ENCODE peak calls at places on chromosomes 12 and 14, in five cellular contexts. One of them, this sample, is unnamed.

GRCh38 chr12:117818400-117818799 is 150.4 kb downstream of the KSR2 start:
- DNase-seq in lung: no peak
- DNase-seq in lower lobe of right lung: no peak
- DNase-seq in AG04450: no peak
- DNase-seq in adrenal gland: no peak
- DNase-seq in this sample: no peak

GRCh38 chr14:94823556-94824341 is 53.8 kb upstream of the GSC start:
- DNase-seq in lower lobe of right lung: no peak
- DNase-seq in adrenal gland: no peak
- DNase-seq in AG04450: no peak
- DNase-seq in lung: no peak
- DNase-seq in this sample: no peak

GRCh38 chr12:131348226-131349010 is 362.5 kb upstream of the SFSWAP start:
- DNase-seq in AG04450: no peak
- DNase-seq in lower lobe of right lung: no peak
- DNase-seq in adrenal gland: no peak
- DNase-seq in lung: no peak
- DNase-seq in this sample: no peak

GRCh38 chr12:20404576-20405346 is 36.4 kb downstream of the PDE3A start:
- DNase-seq in AG04450: no peak
- DNase-seq in lung: no peak
- DNase-seq in lower lobe of right lung: peak
- DNase-seq in adrenal gland: peak
- DNase-seq in this sample: peak

GRCh38 chr12:22981711-22982110 is 356.7 kb downstream of the ETNK1 start:
- DNase-seq in lower lobe of right lung: no peak
- DNase-seq in adrenal gland: no peak
- DNase-seq in lung: no peak
- DNase-seq in AG04450: no peak
- DNase-seq in this sample: peak

GRCh38 chr14:95225251-95225887 is 68.0 kb upstream of the DICER1 start:
- DNase-seq in adrenal gland: no peak
- DNase-seq in lung: no peak
- DNase-seq in lower lobe of right lung: no peak
- DNase-seq in AG04450: no peak
- DNase-seq in this sample: no peak

GRCh38 chr12:98371419-98371818 is 144.0 kb upstream of the TMPO start:
- DNase-seq in adrenal gland: no peak
- DNase-seq in AG04450: no peak
- DNase-seq in lung: no peak
- DNase-seq in lower lobe of right lung: no peak
- DNase-seq in this sample: peak

GRCh38 chr12:6297170-6297569 is 13.3 kb upstream of the PLEKHG6 start:
- DNase-seq in AG04450: no peak
- DNase-seq in lower lobe of right lung: peak
- DNase-seq in lung: no peak
- DNase-seq in adrenal gland: no peak
- DNase-seq in this sample: no peak

GRCh38 chr12:65464930-65465329 is 186.4 kb downstream of the MSRB3 start:
- DNase-seq in lung: no peak
- DNase-seq in adrenal gland: no peak
- DNase-seq in AG04450: peak
- DNase-seq in lower lobe of right lung: no peak
- DNase-seq in this sample: peak

DNA sequence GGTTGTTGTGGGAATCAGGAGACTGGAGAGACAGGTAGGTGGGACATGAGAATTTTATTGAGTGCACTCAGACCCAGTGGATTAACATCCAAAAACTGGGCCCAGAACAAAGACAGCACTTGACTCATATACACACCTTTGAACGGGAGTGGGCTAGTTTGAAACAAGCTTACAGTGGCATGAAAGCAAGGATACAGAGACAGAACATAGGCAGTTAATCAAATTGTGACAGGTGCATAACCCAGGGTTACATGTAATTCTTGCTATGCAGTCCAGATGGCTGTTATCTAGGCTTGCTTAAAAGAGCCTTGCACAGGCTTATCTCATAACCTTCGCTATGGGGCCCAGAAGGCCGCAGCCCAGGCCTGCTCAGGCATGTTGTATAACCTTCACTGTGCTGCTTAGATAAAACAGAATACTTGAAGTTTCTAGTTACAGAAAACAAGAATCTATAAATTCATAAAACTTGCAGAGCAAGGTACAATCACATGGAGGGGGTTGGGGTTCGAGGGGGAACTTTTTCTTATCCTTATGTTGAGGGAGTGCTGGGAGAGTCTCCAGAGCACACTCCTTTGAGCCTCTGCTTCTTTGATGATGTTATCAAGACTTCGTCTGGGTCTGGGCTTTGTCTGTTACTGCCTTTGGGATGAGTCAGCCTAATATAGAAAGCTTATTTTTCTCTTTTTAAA is 81.7 kb downstream of the TNFAIP2 start:
- DNase-seq in adrenal gland: no peak
- DNase-seq in AG04450: no peak
- DNase-seq in lung: no peak
- DNase-seq in lower lobe of right lung: no peak
- DNase-seq in this sample: no peak
- H3K4me3 ChIP-seq in adrenal gland: no peak
- H3K4me3 ChIP-seq in AG04450: no peak
- H3K4me3 ChIP-seq in lung: no peak
- H3K4me3 ChIP-seq in lower lobe of right lung: no peak
- H3K4me3 ChIP-seq in this sample: no peak

DNA sequence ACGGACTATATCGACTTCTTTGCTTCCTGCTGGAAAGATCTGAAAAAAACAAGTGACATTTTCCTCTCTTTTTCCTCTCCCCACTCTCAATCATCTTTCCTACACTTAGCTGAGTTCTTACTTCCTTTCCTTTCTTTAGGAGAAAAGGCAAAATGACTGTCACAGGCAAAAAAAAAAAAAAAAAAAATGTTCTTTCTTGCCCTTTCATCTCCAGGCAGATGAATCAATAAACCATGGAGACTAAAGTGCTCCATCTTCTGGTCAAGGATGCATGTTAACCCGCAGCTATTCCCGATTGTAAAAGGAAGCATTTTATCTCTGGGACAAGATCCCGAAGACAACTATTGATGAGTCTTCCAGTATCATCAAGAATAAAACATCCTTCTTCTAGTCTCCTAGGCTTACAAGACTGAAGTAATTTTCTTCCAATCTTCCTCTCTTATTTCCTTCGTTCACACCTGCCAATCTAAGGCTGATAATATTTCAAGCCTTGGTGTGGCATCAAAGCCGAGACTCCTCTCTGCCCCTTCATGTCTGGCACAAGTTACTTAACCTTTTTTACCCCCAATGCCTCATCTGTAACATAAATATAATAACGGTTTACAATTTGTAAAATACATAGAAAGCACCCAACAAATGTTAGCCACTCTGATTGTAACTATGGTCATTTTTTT is 94.2 kb upstream of the PLEKHG7 start:
- DNase-seq in adrenal gland: no peak
- DNase-seq in lung: no peak
- DNase-seq in lower lobe of right lung: no peak
- DNase-seq in AG04450: no peak
- DNase-seq in this sample: peak
- TF ChIP-seq CTCF in adrenal gland: peak
- TF ChIP-seq CTCF in lung: no peak
- TF ChIP-seq CTCF in lower lobe of right lung: peak
- TF ChIP-seq CTCF in AG04450: peak
- TF ChIP-seq CTCF in this sample: peak

DNA sequence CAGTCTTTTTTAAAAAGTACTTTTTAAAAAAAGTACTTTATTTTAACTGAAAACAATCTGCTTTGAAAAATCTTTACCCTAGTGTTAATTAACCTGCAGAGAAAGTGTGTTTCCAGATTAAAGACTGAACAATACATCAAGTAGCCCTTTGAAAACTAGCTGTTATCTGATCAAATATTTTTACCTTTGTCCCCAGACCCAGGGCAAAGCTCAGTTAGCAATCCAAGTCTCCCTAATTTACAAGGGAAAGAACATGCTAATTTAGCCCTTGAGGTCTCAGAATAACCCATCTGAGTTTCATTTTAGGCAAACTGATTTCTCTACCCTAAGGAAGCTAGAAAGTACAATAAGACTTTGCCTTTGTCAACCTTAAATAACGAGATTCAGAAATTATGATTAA is 91.2 kb downstream of the PPM1H start:
- DNase-seq in lower lobe of right lung: no peak
- DNase-seq in AG04450: no peak
- DNase-seq in lung: no peak
- DNase-seq in adrenal gland: no peak
- DNase-seq in this sample: no peak
- H3K4me3 ChIP-seq in lower lobe of right lung: no peak
- H3K4me3 ChIP-seq in AG04450: no peak
- H3K4me3 ChIP-seq in lung: no peak
- H3K4me3 ChIP-seq in adrenal gland: no peak
- H3K4me3 ChIP-seq in this sample: no peak

GRCh38 chr12:41932470-41932991 is 212.1 kb downstream of the GXYLT1 start:
- DNase-seq in adrenal gland: peak
- DNase-seq in AG04450: no peak
- DNase-seq in lower lobe of right lung: peak
- DNase-seq in lung: peak
- DNase-seq in this sample: peak
- TF ChIP-seq CTCF in adrenal gland: no peak
- TF ChIP-seq CTCF in AG04450: no peak
- TF ChIP-seq CTCF in lower lobe of right lung: peak
- TF ChIP-seq CTCF in lung: no peak
- TF ChIP-seq CTCF in this sample: no peak

DNA sequence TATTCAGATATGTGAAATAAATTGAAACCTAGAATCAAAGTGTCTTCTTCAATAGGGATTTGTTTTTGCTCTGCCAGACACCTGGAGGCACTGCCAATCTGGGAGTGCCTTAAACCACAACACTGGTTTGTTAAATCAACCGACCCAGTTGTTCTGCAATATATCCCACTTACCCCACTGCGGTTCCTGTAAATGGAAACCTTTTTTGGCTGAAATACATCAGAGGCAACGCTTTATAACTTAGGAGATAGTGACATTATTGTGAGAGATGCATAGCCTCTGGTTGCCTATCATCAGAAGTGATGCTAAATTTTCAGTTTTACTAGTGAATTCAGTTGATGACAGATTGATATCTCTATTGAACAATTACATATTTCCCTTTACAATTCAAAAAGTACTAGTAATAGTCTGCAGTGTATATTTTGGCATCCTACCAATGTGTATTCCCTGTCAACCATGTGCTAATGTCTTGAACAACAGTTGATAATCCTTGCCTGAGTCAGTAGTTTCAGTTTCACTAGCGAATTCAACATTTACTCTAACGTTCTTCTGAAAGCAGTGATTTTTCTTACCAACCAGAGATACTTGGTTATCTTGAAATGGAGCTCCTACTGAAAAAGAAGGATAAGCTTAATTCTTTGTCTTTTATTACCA is 30.5 kb downstream of the PPP2R5C start:
- DNase-seq in AG04450: peak
- DNase-seq in adrenal gland: no peak
- DNase-seq in lung: no peak
- DNase-seq in lower lobe of right lung: no peak
- DNase-seq in this sample: peak
- H3K4me3 ChIP-seq in AG04450: peak
- H3K4me3 ChIP-seq in adrenal gland: no peak
- H3K4me3 ChIP-seq in lung: no peak
- H3K4me3 ChIP-seq in lower lobe of right lung: peak
- H3K4me3 ChIP-seq in this sample: no peak

DNA sequence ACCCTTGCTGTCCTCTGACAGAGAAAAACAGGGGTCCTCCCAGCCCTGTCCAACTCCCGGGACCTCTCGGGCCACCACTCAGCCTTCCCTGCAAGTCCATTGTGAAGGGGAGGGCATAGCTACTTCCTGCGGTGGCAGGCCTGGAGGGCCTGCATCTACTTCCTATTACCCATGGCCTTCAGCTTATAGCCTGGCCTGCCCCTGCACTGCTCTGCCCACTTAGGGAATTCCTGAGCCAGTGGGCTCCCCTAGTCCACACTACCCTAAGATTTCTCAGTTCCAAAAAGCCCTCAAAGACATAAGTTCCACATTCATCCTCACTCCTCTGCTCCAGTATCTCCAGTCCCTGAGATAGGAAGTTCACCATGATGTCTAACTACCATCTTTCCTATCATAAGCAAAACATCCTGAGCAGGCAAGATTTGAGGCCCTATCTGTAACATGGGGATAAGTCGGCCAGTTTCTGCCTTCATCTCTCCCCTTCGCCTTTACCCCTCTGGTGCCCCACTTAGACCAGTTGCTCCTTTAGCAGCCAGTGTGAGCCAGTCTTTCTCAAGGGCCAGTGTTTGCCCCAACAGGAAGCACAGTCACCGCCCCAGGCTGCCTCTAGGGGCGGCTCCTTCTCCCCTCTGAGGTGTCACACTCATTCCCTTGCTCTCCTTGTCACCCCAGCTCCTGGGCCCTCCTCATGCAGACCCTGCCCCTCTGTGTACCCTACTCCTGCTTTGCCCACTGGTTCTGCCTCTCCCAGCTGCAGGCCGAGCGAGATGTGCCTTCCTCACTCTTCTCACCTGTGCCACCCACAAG is 10.9 kb downstream of the HDAC7 start:
- DNase-seq in adrenal gland: no peak
- DNase-seq in lung: no peak
- DNase-seq in lower lobe of right lung: no peak
- DNase-seq in AG04450: no peak
- DNase-seq in this sample: no peak
- TF ChIP-seq CTCF in adrenal gland: no peak
- TF ChIP-seq CTCF in lung: no peak
- TF ChIP-seq CTCF in lower lobe of right lung: no peak
- TF ChIP-seq CTCF in AG04450: no peak
- TF ChIP-seq CTCF in this sample: peak